ENCODE peak calls at places on chromosomes 6 and 20, in four cellular contexts. D is fibroblast of pulmonary artery, G is NCI-H1694 treated with DMSO at 0.1 percent for 48 hours, Y is RWPE1. M is an unnamed sample.

GRCh38 chr20:33521461-33521860 is 31.6 kb downstream of the CBFA2T2 start:
- DNase-seq in D (no peak), G (peak), Y (no peak), M (no peak)

GRCh38 chr6:514396-514973 is 122.9 kb downstream of the IRF4 start:
- DNase-seq in D (no peak), G (no peak), Y (no peak), M (no peak)

GRCh38 chr20:63009988-63010769 is 3.4 kb upstream of the BHLHE23 start:
- DNase-seq in D (peak), G (no peak), Y (no peak), M (no peak)

GRCh38 chr6:168007592-168008338 is 10.3 kb downstream of the KIF25 start:
- DNase-seq in D (peak), G (no peak), Y (peak), M (no peak)

GRCh38 chr6:30890646-30891449 is 6.5 kb downstream of the DDR1 start:
- DNase-seq in D (no peak), G (no peak), Y (no peak), M (no peak)

GRCh38 chr20:62323146-62323979 is 20.6 kb downstream of the ADRM1 start:
- DNase-seq in D (no peak), G (no peak), Y (no peak), M (no peak)

GRCh38 chr20:44186201-44186600 is 787 bp downstream of the JPH2 start:
- DNase-seq in D (no peak), G (no peak), Y (no peak), M (no peak)

GRCh38 chr6:134816300-134816699 is 133.6 kb downstream of the ALDH8A1 start:
- DNase-seq in D (no peak), G (no peak), Y (no peak), M (no peak)

GRCh38 chr20:8082999-8083398 is 49.1 kb upstream of the PLCB1 start:
- DNase-seq in D (peak), G (no peak), Y (no peak), M (no peak)

GRCh38 chr6:1786455-1787108 is 176.9 kb downstream of the FOXC1 start:
- DNase-seq in D (no peak), G (no peak), Y (no peak), M (no peak)

GRCh38 chr20:45288860-45289259 is 17.8 kb upstream of the RBPJL start:
- DNase-seq in D (no peak), G (no peak), Y (no peak), M (no peak)

GRCh38 chr6:133804263-133804662 is 84.7 kb upstream of the TCF21 start:
- DNase-seq in D (peak), G (no peak), Y (no peak), M (no peak)

GRCh38 chr6:73694711-73695411 is 1.1 kb upstream of the CD109 start:
- DNase-seq in D (peak), G (no peak), Y (peak), M (no peak)

GRCh38 chr20:61271273-61272221 is 19.5 kb downstream of the CDH4 start:
- DNase-seq in D (no peak), G (no peak), Y (no peak), M (peak)

GRCh38 chr6:103800131-103800670 is 1059.5 kb downstream of the HACE1 start:
- DNase-seq in D (no peak), G (peak), Y (no peak), M (peak)

GRCh38 chr20:59273699-59274380 is 26.6 kb upstream of the EDN3 start:
- DNase-seq in D (no peak), G (no peak), Y (no peak), M (no peak)

GRCh38 chr6:12751694-12752304 is 35.2 kb downstream of the PHACTR1 start:
- DNase-seq in D (peak), G (no peak), Y (peak), M (no peak)

GRCh38 chr6:2426561-2427340 is 181.3 kb upstream of the GMDS start:
- DNase-seq in D (peak), G (no peak), Y (no peak), M (no peak)

GRCh38 chr20:23358923-23359572 is 2.9 kb upstream of the GZF1 start:
- DNase-seq in D (no peak), G (no peak), Y (no peak), M (no peak)

GRCh38 chr6:76230711-76231110 is 158.2 kb upstream of the IMPG1 start:
- DNase-seq in D (no peak), G (peak), Y (no peak), M (no peak)

GRCh38 chr6:111750753-111751684 is 122.2 kb downstream of the FYN start:
- DNase-seq in D (peak), G (no peak), Y (no peak), M (no peak)

GRCh38 chr6:110456694-110457093 is 19.7 kb downstream of the SLC22A16 start:
- DNase-seq in D (no peak), G (no peak), Y (no peak), M (no peak)

GRCh38 chr20:36017034-36017951 is 48.9 kb downstream of the CNBD2 start:
- DNase-seq in D (peak), G (no peak), Y (peak), M (no peak)

GRCh38 chr20:25222461-25223178 is 25.3 kb upstream of the PYGB start:
- DNase-seq in D (no peak), G (no peak), Y (no peak), M (no peak)

GRCh38 chr6:131948692-131949614 is 2.2 kb downstream of the CCN2 start:
- DNase-seq in D (peak), G (no peak), Y (no peak), M (no peak)

GRCh38 chr6:111291860-111292259 is 191.2 kb downstream of the REV3L start:
- DNase-seq in D (no peak), G (no peak), Y (no peak), M (no peak)

GRCh38 chr6:121305957-121306607 is 28.2 kb downstream of the TBC1D32 start:
- DNase-seq in D (peak), G (peak), Y (peak), M (peak)

GRCh38 chr6:129501401-129502051 is 208.5 kb downstream of the ARHGAP18 start:
- DNase-seq in D (peak), G (no peak), Y (peak), M (no peak)

GRCh38 chr6:1708820-1709612 is 99.3 kb downstream of the FOXC1 start:
- DNase-seq in D (no peak), G (no peak), Y (no peak), M (no peak)